ENCODE peak calls at places on chromosomes 7 and 10, in nine cellular contexts. W is T-helper 17 cell, G is iris pigment epithelial cell, O is PC-3, S is fibroblast of lung, L is prostate gland, Z is hippocampal formation, C is NAMALWA, A is HCEC 1CT. B is an unnamed sample.
A peak's percentile ranks its signal among the peaks of the same experiment; 100 is the strongest.

GRCh38 chr10:13099666-13100348 is at the start of gene OPTN:
- DNase-seq in W (peak; percentile 74), G (peak; percentile 88), O (peak; percentile 59), S (peak; percentile 83), L (peak; percentile 67), Z (peak; percentile 70), C (peak; percentile 88), A (peak; percentile 77), B (peak; percentile 91)

GRCh38 chr10:106566871-106567270 is 597.6 kb downstream of the SORCS1 start:
- DNase-seq in W (no peak), G (no peak), O (peak; percentile 60), S (peak; percentile 30), L (peak; percentile 10), Z (peak; percentile 61), C (no peak), A (no peak), B (no peak)

GRCh38 chr10:72044417-72045041 is 43.8 kb downstream of the SPOCK2 start:
- DNase-seq in W (no peak), G (no peak), O (no peak), S (peak; percentile 31), L (peak; percentile 57), Z (peak; percentile 94), C (no peak), A (no peak), B (no peak)

GRCh38 chr7:51356849-51357516 is 40.4 kb upstream of the COBL start:
- DNase-seq in W (no peak), G (no peak), O (no peak), S (no peak), L (peak; percentile 48), Z (no peak), C (no peak), A (no peak), B (no peak)

GRCh38 chr10:110544958-110545537 is 22.4 kb upstream of the SMC3 start:
- DNase-seq in W (no peak), G (peak; percentile 92), O (no peak), S (peak; percentile 66), L (no peak), Z (no peak), C (no peak), A (peak; percentile 50), B (peak; percentile 48)

GRCh38 chr7:82593780-82594179 is 150.2 kb upstream of the CACNA2D1 start:
- DNase-seq in W (no peak), G (no peak), O (peak; percentile 64), S (no peak), L (no peak), Z (no peak), C (no peak), A (peak; percentile 30), B (no peak)

GRCh38 chr7:12754179-12754578 is 66.7 kb downstream of the ARL4A start:
- DNase-seq in W (no peak), G (no peak), O (peak; percentile 38), S (no peak), L (no peak), Z (no peak), C (no peak), A (no peak), B (peak; percentile 16)

GRCh38 chr10:119139464-119140067 is 25.9 kb downstream of the SFXN4 start:
- DNase-seq in W (peak; percentile 25), G (peak; percentile 38), O (peak; percentile 30), S (peak; percentile 28), L (peak; percentile 11), Z (no peak), C (peak; percentile 53), A (peak; percentile 32), B (peak; percentile 19)

GRCh38 chr10:3495281-3495680 is 289.7 kb downstream of the KLF6 start:
- DNase-seq in W (no peak), G (no peak), O (no peak), S (no peak), L (no peak), Z (no peak), C (no peak), A (no peak), B (peak; percentile 11)

GRCh38 chr10:98309366-98310355 is 41.7 kb upstream of the LOXL4 start:
- DNase-seq in W (no peak), G (peak; percentile 81), O (peak; percentile 73), S (peak; percentile 83), L (peak; percentile 63), Z (peak; percentile 61), C (peak; percentile 12), A (peak; percentile 86), B (peak; percentile 90)

GRCh38 chr7:41232086-41232485 is 470.8 kb downstream of the INHBA start:
- DNase-seq in W (no peak), G (peak; percentile 55), O (peak; percentile 27), S (peak; percentile 18), L (no peak), Z (no peak), C (no peak), A (peak; percentile 33), B (no peak)

GRCh38 chr10:49441488-49442476 is 45.9 kb upstream of the DRGX start:
- DNase-seq in W (no peak), G (peak; percentile 5), O (no peak), S (no peak), L (no peak), Z (no peak), C (no peak), A (no peak), B (no peak)

GRCh38 chr7:11714205-11714604 is 117.8 kb downstream of the THSD7A start:
- DNase-seq in W (no peak), G (no peak), O (peak; percentile 48), S (no peak), L (no peak), Z (no peak), C (no peak), A (peak; percentile 41), B (no peak)

GRCh38 chr7:109879429-109879828 is 1211.5 kb upstream of the LRRN3 start:
- DNase-seq in W (no peak), G (no peak), O (no peak), S (no peak), L (no peak), Z (no peak), C (no peak), A (no peak), B (no peak)

GRCh38 chr7:122056977-122057376 is 87.1 kb downstream of the AASS start:
- DNase-seq in W (no peak), G (no peak), O (no peak), S (no peak), L (no peak), Z (no peak), C (no peak), A (no peak), B (no peak)

GRCh38 chr7:14228341-14228740 is 238.9 kb upstream of the ETV1 start:
- DNase-seq in W (no peak), G (peak; percentile 13), O (no peak), S (peak; percentile 57), L (no peak), Z (no peak), C (no peak), A (peak; percentile 67), B (no peak)

GRCh38 chr7:100827330-100828226 is at the start of gene EPHB4:
- DNase-seq in W (no peak), G (peak; percentile 66), O (peak; percentile 84), S (peak; percentile 89), L (peak; percentile 90), Z (no peak), C (no peak), A (peak; percentile 76), B (peak; percentile 97)

GRCh38 chr7:87816389-87816788 is 59.8 kb downstream of the SLC25A40 start:
- DNase-seq in W (no peak), G (no peak), O (no peak), S (no peak), L (no peak), Z (no peak), C (no peak), A (no peak), B (no peak)

GRCh38 chr7:134362587-134363483 is 46.1 kb upstream of the SLC35B4 start:
- DNase-seq in W (no peak), G (peak; percentile 38), O (no peak), S (peak; percentile 64), L (no peak), Z (no peak), C (no peak), A (peak; percentile 59), B (peak; percentile 59)

GRCh38 chr10:46291817-46292572 is 5.2 kb downstream of the ANTXRL start:
- DNase-seq in W (no peak), G (no peak), O (no peak), S (no peak), L (no peak), Z (no peak), C (no peak), A (no peak), B (no peak)

GRCh38 chr7:48962821-48963505 is 38.6 kb downstream of the CDC14C start:
- DNase-seq in W (no peak), G (peak; percentile 32), O (no peak), S (peak; percentile 3), L (no peak), Z (peak; percentile 25), C (no peak), A (no peak), B (no peak)

GRCh38 chr7:126690104-126690503 is 562.6 kb downstream of the GRM8 start:
- DNase-seq in W (no peak), G (no peak), O (no peak), S (no peak), L (no peak), Z (no peak), C (no peak), A (no peak), B (no peak)

GRCh38 chr10:8468477-8468876 is 414.0 kb downstream of the GATA3 start:
- DNase-seq in W (no peak), G (no peak), O (no peak), S (no peak), L (no peak), Z (no peak), C (no peak), A (no peak), B (no peak)

GRCh38 chr7:118872568-118872967 is 648.1 kb downstream of the ANKRD7 start:
- DNase-seq in W (no peak), G (peak; percentile 0), O (peak; percentile 41), S (no peak), L (peak; percentile 74), Z (no peak), C (no peak), A (no peak), B (no peak)

GRCh38 chr10:43110318-43111071 is 27.8 kb upstream of the CSGALNACT2 start:
- DNase-seq in W (no peak), G (peak; percentile 40), O (peak; percentile 47), S (peak; percentile 80), L (no peak), Z (no peak), C (peak; percentile 23), A (peak; percentile 29), B (peak; percentile 76)

GRCh38 chr7:121166885-121167284 is 161.9 kb upstream of the WNT16 start:
- DNase-seq in W (no peak), G (no peak), O (no peak), S (no peak), L (no peak), Z (no peak), C (no peak), A (no peak), B (no peak)